ENCODE peak calls at places on chromosomes 7 and 10, in nine cellular contexts. A, R, N, B, Q, K, I, H and Y are unnamed samples.

GRCh38 chr7:18308938-18309337 is 186.6 kb upstream of the HDAC9 start:
- DNase-seq in N (no peak), B (no peak), H (no peak), Q (no peak), A (no peak), R (no peak), K (no peak), I (no peak), Y (no peak)

GRCh38 chr7:81285142-81285871 is 366.5 kb upstream of the SEMA3C start:
- DNase-seq in H (no peak), R (no peak), K (no peak), A (no peak), B (no peak), Q (no peak), I (no peak), N (peak), Y (peak)

GRCh38 chr7:32594965-32595364 is 99.7 kb downstream of the AVL9 start:
- DNase-seq in N (no peak), Q (no peak), K (no peak), H (no peak), I (no peak), A (no peak), B (no peak), R (no peak), Y (no peak)

GRCh38 chr10:96765406-96766240 is 45.3 kb upstream of the PIK3AP1 start:
- DNase-seq in K (peak), H (peak), I (peak), N (peak), B (peak), A (peak), R (peak), Q (peak), Y (peak)

GRCh38 chr10:87652261-87652660 is 7.4 kb upstream of the PAPSS2 start:
- DNase-seq in K (no peak), A (no peak), Q (no peak), I (no peak), R (no peak), H (no peak), B (no peak), N (no peak), Y (no peak)

GRCh38 chr7:94391716-94392390 is 2.8 kb upstream of the COL1A2 start:
- DNase-seq in Q (no peak), B (no peak), N (peak), K (no peak), A (no peak), H (no peak), I (no peak), R (peak), Y (no peak)

GRCh38 chr10:110502851-110503301 is 5.2 kb downstream of the DUSP5 start:
- DNase-seq in B (no peak), H (peak), A (no peak), K (peak), R (no peak), I (no peak), Q (no peak), N (peak), Y (no peak)

GRCh38 chr10:110067960-110068770 is 60.4 kb downstream of the ADD3 start:
- DNase-seq in R (no peak), Q (no peak), K (no peak), I (no peak), N (no peak), H (peak), B (no peak), A (no peak), Y (no peak)